ENCODE peak calls at places on chromosomes 4 and X, in four cellular contexts. I, T, S and R are unnamed samples.

GRCh38 chrX:65924938-65925507 is 114.9 kb downstream of the VSIG4 start:
- DNase-seq in I (no peak), T (no peak), S (no peak), R (no peak)

GRCh38 chrX:24838624-24839023 is 144.9 kb downstream of the POLA1 start:
- DNase-seq in I (no peak), T (no peak), S (no peak), R (no peak)

GRCh38 chr4:149785686-149786431 is 29.8 kb downstream of the IQCM start:
- DNase-seq in I (no peak), T (no peak), S (no peak), R (no peak)

GRCh38 chr4:71201817-71202576 is 136.8 kb upstream of the SLC4A4 start:
- DNase-seq in I (no peak), T (no peak), S (no peak), R (no peak)

GRCh38 chr4:141329174-141329569 is 108.5 kb downstream of the ZNF330 start:
- DNase-seq in I (no peak), T (no peak), S (no peak), R (no peak)

GRCh38 chr4:14783011-14783877 is 219.0 kb upstream of the CPEB2 start:
- DNase-seq in I (no peak), T (no peak), S (no peak), R (no peak)

GRCh38 chr4:8176547-8177399 is 18.2 kb upstream of the ABLIM2 start:
- DNase-seq in I (no peak), T (peak; percentile 65), S (no peak), R (peak; percentile 74)

GRCh38 chr4:52956691-52957090 is 94.6 kb downstream of the RASL11B start:
- DNase-seq in I (no peak), T (no peak), S (no peak), R (no peak)

GRCh38 chr4:175671491-175671934 is 140.6 kb downstream of the GPM6A start:
- DNase-seq in I (no peak), T (no peak), S (no peak), R (no peak)

GRCh38 chrX:9724711-9725110 is 40.9 kb downstream of the GPR143 start:
- DNase-seq in I (no peak), T (no peak), S (no peak), R (no peak)

GRCh38 chrX:154829926-154830442 is 4.5 kb downstream of the SMIM9 start:
- DNase-seq in I (no peak), T (no peak), S (no peak), R (no peak)

GRCh38 chr4:75547647-75548387 is 8.0 kb upstream of the ODAPH start:
- DNase-seq in I (no peak), T (peak; percentile 70), S (peak; percentile 23), R (peak; percentile 31)

GRCh38 chrX:140836874-140837273 is 127.3 kb downstream of the LINC00632 start:
- DNase-seq in I (no peak), T (no peak), S (no peak), R (no peak)

GRCh38 chr4:100294356-100294755 is 104.1 kb upstream of the DDIT4L start:
- DNase-seq in I (no peak), T (no peak), S (no peak), R (no peak)

GRCh38 chrX:13965531-13965930 is 64.2 kb downstream of the GEMIN8 start:
- DNase-seq in I (no peak), T (no peak), S (no peak), R (no peak)

GRCh38 chrX:119477812-119478232 is 9.6 kb downstream of the SLC25A5 start:
- DNase-seq in I (no peak), T (peak; percentile 85), S (peak; percentile 55), R (no peak)

GRCh38 chr4:154464654-154465053 is 26.9 kb downstream of the DCHS2 start:
- DNase-seq in I (no peak), T (no peak), S (no peak), R (no peak)

GRCh38 chrX:53284684-53285447 is 3.5 kb upstream of the IQSEC2 start:
- DNase-seq in I (no peak), T (peak; percentile 16), S (peak; percentile 65), R (peak; percentile 70)

GRCh38 chr4:68906238-68907137 is 45.1 kb downstream of the UGT2A3 start:
- DNase-seq in I (no peak), T (no peak), S (no peak), R (no peak)

GRCh38 chr4:165190591-165191212 is 16.7 kb upstream of the KLHL2 start:
- DNase-seq in I (no peak), T (no peak), S (no peak), R (no peak)

GRCh38 chrX:136260801-136261200 is 9.6 kb upstream of the MAP7D3 start:
- DNase-seq in I (no peak), T (no peak), S (no peak), R (no peak)

GRCh38 chr4:122305853-122306252 is 73.0 kb upstream of the ADAD1 start:
- DNase-seq in I (no peak), T (no peak), S (no peak), R (no peak)

GRCh38 chrX:41923925-41924693 is 755 bp upstream of the CASK start:
- DNase-seq in I (peak; percentile 44), T (no peak), S (no peak), R (peak; percentile 16)

GRCh38 chr4:39083164-39083563 is 21.1 kb downstream of the KLHL5 start:
- DNase-seq in I (no peak), T (no peak), S (no peak), R (no peak)

GRCh38 chrX:2965965-2966364 is 36.8 kb upstream of the ARSD start:
- DNase-seq in I (no peak), T (no peak), S (no peak), R (no peak)

GRCh38 chr4:155072417-155072816 is 136.0 kb upstream of the NPY2R start:
- DNase-seq in I (no peak), T (no peak), S (no peak), R (no peak)

GRCh38 chrX:130975947-130976346 is 72.9 kb upstream of the ENOX2 start:
- DNase-seq in I (no peak), T (peak; percentile 24), S (no peak), R (no peak)

GRCh38 chrX:103608305-103608963 is 671 bp downstream of the TCEAL3 start:
- DNase-seq in I (no peak), T (no peak), S (peak; percentile 27), R (no peak)

GRCh38 chrX:75746891-75747639 is 38.0 kb downstream of the MAGEE2 start:
- DNase-seq in I (peak; percentile 41), T (peak; percentile 1), S (peak; percentile 27), R (peak; percentile 43)

GRCh38 chr4:112423591-112423990 is 92.4 kb downstream of the NEUROG2 start:
- DNase-seq in I (no peak), T (no peak), S (no peak), R (no peak)

GRCh38 chrX:71945435-71945834 is 34.8 kb downstream of the NHSL2 start:
- DNase-seq in I (no peak), T (no peak), S (no peak), R (no peak)

DNA sequence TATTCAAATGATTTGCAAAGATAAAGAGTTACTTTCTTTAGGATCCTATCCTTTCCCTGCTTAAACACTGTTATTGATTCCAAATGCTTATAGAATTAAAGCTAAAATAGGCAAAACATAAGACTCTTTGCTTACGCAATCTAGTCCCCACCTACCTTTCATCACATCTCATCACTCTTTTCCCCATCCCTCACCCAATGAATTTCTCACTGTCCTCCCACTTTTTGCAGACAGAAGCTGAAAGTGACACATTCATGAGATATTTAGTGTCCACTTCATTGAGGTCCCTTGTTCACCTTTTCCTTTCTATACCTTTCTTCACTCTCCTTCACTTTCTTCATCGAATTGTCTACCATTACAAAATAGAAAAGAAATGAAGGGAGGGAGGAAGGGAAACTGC is 424 bp downstream of the SATL1 start:
- DNase-seq in I (no peak), T (no peak), S (no peak), R (no peak)
- H3K27ac ChIP-seq in I (no peak overlapping the region), T (no peak overlapping the region), S (no peak overlapping the region), R (peak overlapping the region; percentile 44)

GRCh38 chr4:4574792-4575191 is 32.9 kb upstream of the STX18 start:
- DNase-seq in I (no peak), T (no peak), S (peak; percentile 68), R (peak; percentile 79)
- H3K4me1 ChIP-seq in I (peaks cover 9% of the 10 kb centered on the region), T (peaks cover 19% of the 10 kb centered on the region), S (no peaks in the 10 kb centered on the region), R (peaks cover 3% of the 10 kb centered on the region)

GRCh38 chrX:142250502-142250901 is 45.4 kb upstream of the MAGEC2 start:
- DNase-seq in I (no peak), T (no peak), S (no peak), R (no peak)

GRCh38 chrX:142249721-142250120 is 44.6 kb upstream of the MAGEC2 start:
- DNase-seq in I (no peak), T (no peak), S (no peak), R (no peak)

DNA sequence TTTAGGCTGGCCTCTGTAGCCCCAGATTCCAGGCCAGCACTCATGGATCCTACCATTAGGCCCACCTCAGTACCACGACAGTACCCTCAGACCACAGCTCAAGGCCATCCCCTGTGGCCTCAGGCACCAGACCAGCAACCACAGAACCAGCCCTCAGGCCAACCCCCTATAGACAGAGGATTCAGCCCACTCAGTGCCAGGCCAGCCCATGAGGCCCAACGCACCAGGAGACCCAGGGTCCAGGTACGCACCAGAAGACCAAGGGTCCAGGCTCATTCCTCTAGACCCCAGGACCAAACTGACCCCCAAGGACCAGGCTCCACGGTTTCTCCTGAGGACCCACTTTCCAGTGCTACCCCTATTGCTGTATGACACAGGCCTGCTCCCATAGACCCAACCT is 39.5 kb upstream of the MAGEC2 start:
- DNase-seq in I (no peak), T (no peak), S (no peak), R (no peak)
- H3K27ac ChIP-seq in I (no peak overlapping the region), T (no peak overlapping the region), S (no peak overlapping the region), R (no peak overlapping the region)

GRCh38 chrX:7346021-7346420 is 198.1 kb upstream of the PUDP start:
- DNase-seq in I (no peak), T (no peak), S (no peak), R (no peak)
- H3K4me1 ChIP-seq in I (no peaks in the 10 kb centered on the region), T (no peaks in the 10 kb centered on the region), S (no peaks in the 10 kb centered on the region), R (no peaks in the 10 kb centered on the region)

DNA sequence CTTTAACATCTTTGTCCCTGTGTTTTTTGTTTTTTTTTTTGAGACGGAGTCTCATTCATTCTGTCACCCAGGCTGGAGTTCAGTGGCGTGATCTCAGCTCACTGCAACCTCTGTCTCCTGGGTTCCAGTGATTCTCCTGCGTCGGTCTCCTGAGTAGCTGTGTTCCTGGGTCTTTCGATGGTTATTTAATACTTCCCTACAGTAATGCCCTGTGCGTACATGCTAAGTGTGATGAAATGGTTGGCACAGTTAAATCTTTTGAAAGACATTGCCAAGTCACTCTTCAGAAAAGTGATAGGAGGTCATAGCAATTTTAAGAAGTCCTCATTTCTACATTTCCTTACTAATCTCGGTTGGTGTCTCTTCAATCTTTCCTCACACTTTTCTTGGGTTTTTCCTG is 14.4 kb downstream of the HTT-AS start:
- DNase-seq in I (no peak), T (no peak), S (no peak), R (no peak)
- H3K27ac ChIP-seq in I (no peak overlapping the region), T (no peak overlapping the region), S (no peak overlapping the region), R (no peak overlapping the region)

GRCh38 chrX:112840382-112841113 is at the start of gene AMOT:
- DNase-seq in I (peak; percentile 75), T (peak; percentile 1), S (peak; percentile 79), R (peak; percentile 88)
- H3K4me1 ChIP-seq in I (peaks cover 7% of the 10 kb centered on the region), T (no peaks in the 10 kb centered on the region), S (no peaks in the 10 kb centered on the region), R (no peaks in the 10 kb centered on the region)

DNA sequence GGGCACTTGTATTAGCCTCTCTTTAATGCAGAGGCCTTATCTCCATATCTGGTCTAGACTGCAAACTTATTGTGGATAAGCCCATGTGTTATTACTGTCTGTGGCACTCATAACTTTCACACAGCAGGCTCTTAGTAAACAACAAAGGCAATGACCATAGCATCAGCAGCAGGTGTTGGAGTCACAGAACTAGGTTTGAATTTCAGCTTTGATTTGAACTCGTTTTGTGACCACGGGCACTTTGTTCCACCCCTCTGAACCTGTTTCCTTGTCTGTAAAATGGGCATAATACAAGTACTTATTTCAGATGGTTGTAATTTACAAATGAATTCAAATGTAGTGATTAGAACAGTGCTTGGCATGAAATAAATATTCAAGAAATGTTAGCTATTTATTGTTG is 121.8 kb upstream of the C1GALT1C1 start:
- DNase-seq in I (no peak), T (no peak), S (no peak), R (no peak)
- H3K27ac ChIP-seq in I (no peak overlapping the region), T (peak overlapping the region; percentile 38), S (no peak overlapping the region), R (no peak overlapping the region)